ENCODE peak calls at places on chromosomes 7 and 10, in seven cellular contexts. Z is nephron progenitor cell, X is memory B cell, G is KBM-7, I is A172, U is HepG2, V is kidney tubule cell. K is an unnamed sample.
A peak's percentile ranks its signal among the peaks of the same experiment; 100 is the strongest.

GRCh38 chr7:113209449-113210203 is 91.3 kb upstream of the SMIM30 start:
- DNase-seq in Z (no peak), X (no peak), G (no peak), I (peak; percentile 6), U (no peak), V (peak; percentile 72), K (no peak)

GRCh38 chr7:121275204-121275603 is 53.6 kb upstream of the WNT16 start:
- DNase-seq in Z (no peak), X (no peak), G (no peak), I (no peak), U (no peak), V (no peak), K (no peak)

GRCh38 chr10:13349776-13350274 is 1.7 kb upstream of the SEPHS1 start:
- DNase-seq in Z (peak; percentile 64), X (no peak), G (peak; percentile 66), I (peak; percentile 70), U (no peak), V (peak; percentile 71), K (peak; percentile 73)

GRCh38 chr10:110207805-110208613 is 604 bp downstream of the MXI1 start:
- DNase-seq in Z (peak; percentile 65), X (no peak), G (peak; percentile 83), I (no peak), U (no peak), V (peak; percentile 31), K (peak; percentile 41)

GRCh38 chr10:127498081-127498480 is 51.0 kb upstream of the NPS start:
- DNase-seq in Z (no peak), X (no peak), G (no peak), I (no peak), U (no peak), V (no peak), K (no peak)

GRCh38 chr10:24706479-24707118 is 17.1 kb downstream of the ARHGAP21 start:
- DNase-seq in Z (no peak), X (no peak), G (peak; percentile 51), I (peak; percentile 87), U (peak; percentile 63), V (peak; percentile 83), K (peak; percentile 31)

GRCh38 chr10:101085846-101086245 is 24.1 kb downstream of the KAZALD1 start:
- DNase-seq in Z (no peak), X (no peak), G (no peak), I (no peak), U (no peak), V (no peak), K (no peak)

GRCh38 chr7:7416031-7416968 is 119.4 kb downstream of the COL28A1 start:
- DNase-seq in Z (no peak), X (no peak), G (peak; percentile 29), I (peak; percentile 64), U (no peak), V (peak; percentile 68), K (peak; percentile 4)

GRCh38 chr7:78284945-78285344 is 486.4 kb downstream of the PHTF2 start:
- DNase-seq in Z (no peak), X (no peak), G (no peak), I (no peak), U (no peak), V (no peak), K (no peak)

GRCh38 chr7:99395616-99396327 is 12.6 kb downstream of the PDAP1 start:
- DNase-seq in Z (no peak), X (no peak), G (no peak), I (no peak), U (no peak), V (no peak), K (no peak)

GRCh38 chr7:106076537-106076936 is 35.6 kb downstream of the SYPL1 start:
- DNase-seq in Z (no peak), X (no peak), G (no peak), I (no peak), U (no peak), V (no peak), K (no peak)

GRCh38 chr10:16777473-16778370 is 39.5 kb downstream of the RSU1 start:
- DNase-seq in Z (no peak), X (peak; percentile 37), G (peak; percentile 77), I (peak; percentile 68), U (peak; percentile 50), V (peak; percentile 68), K (peak; percentile 68)

GRCh38 chr7:516606-517456 is 2.8 kb downstream of the PDGFA start:
- DNase-seq in Z (peak; percentile 56), X (no peak), G (no peak), I (peak; percentile 69), U (peak; percentile 43), V (peak; percentile 83), K (no peak)

GRCh38 chr10:1544929-1545328 is 192.4 kb downstream of the ADARB2 start:
- DNase-seq in Z (no peak), X (no peak), G (no peak), I (no peak), U (no peak), V (no peak), K (no peak)

GRCh38 chr7:12771378-12771877 is 84.0 kb downstream of the ARL4A start:
- DNase-seq in Z (no peak), X (no peak), G (no peak), I (peak; percentile 52), U (no peak), V (no peak), K (no peak)

GRCh38 chr10:79308016-79308415 is 39.3 kb upstream of the PPIF start:
- DNase-seq in Z (no peak), X (no peak), G (no peak), I (no peak), U (no peak), V (no peak), K (no peak)

GRCh38 chr7:14936530-14936929 is 34.0 kb upstream of the DGKB start:
- DNase-seq in Z (peak; percentile 25), X (no peak), G (no peak), I (peak; percentile 6), U (no peak), V (peak; percentile 84), K (peak; percentile 4)

GRCh38 chr10:118506835-118507234 is 88.6 kb downstream of the PRLHR start:
- DNase-seq in Z (no peak), X (no peak), G (no peak), I (no peak), U (no peak), V (no peak), K (no peak)

GRCh38 chr7:131249003-131249402 is 78.7 kb upstream of the MKLN1 start:
- DNase-seq in Z (no peak), X (no peak), G (no peak), I (peak; percentile 92), U (no peak), V (peak; percentile 96), K (no peak)

GRCh38 chr10:49092477-49092876 is 22.8 kb downstream of the VSTM4 start:
- DNase-seq in Z (no peak), X (no peak), G (no peak), I (no peak), U (no peak), V (no peak), K (no peak)

GRCh38 chr10:26627320-26627719 is 70.2 kb upstream of the PDSS1 start:
- DNase-seq in Z (no peak), X (no peak), G (peak; percentile 3), I (no peak), U (peak; percentile 3), V (no peak), K (peak; percentile 44)

GRCh38 chr10:114027041-114027394 is 16.6 kb upstream of the ADRB1 start:
- DNase-seq in Z (no peak), X (no peak), G (no peak), I (no peak), U (no peak), V (no peak), K (no peak)

GRCh38 chr10:43222296-43222695 is 44.6 kb downstream of the RASGEF1A start:
- DNase-seq in Z (no peak), X (no peak), G (no peak), I (no peak), U (no peak), V (no peak), K (no peak)

GRCh38 chr10:121754667-121755066 is 156.4 kb upstream of the FGFR2 start:
- DNase-seq in Z (no peak), X (no peak), G (no peak), I (no peak), U (no peak), V (peak; percentile 6), K (no peak)

GRCh38 chr7:101549734-101550133 is 79.4 kb downstream of the MYL10 start:
- DNase-seq in Z (no peak), X (no peak), G (no peak), I (no peak), U (no peak), V (no peak), K (no peak)

GRCh38 chr7:85415743-85416142 is 228.9 kb upstream of the SEMA3D start:
- DNase-seq in Z (no peak), X (no peak), G (no peak), I (no peak), U (peak; percentile 75), V (no peak), K (no peak)